ENCODE peak calls at places on chromosomes 2 and 18, in four cellular contexts. One of them, this sample, is unnamed.

GRCh38 chr2:102473020-102473419 is at the start of gene SLC9A4:
- DNase-seq in GDM1: peak
- DNase-seq in WTC11: peak
- DNase-seq in SK-MEL-5: peak
- DNase-seq in this sample: peak

GRCh38 chr2:95315801-95316411 is 18.8 kb downstream of the KCNIP3 start:
- DNase-seq in WTC11: no peak
- DNase-seq in SK-MEL-5: no peak
- DNase-seq in GDM1: no peak
- DNase-seq in this sample: no peak

GRCh38 chr2:10498525-10499274 is 50.6 kb upstream of the ODC1 start:
- DNase-seq in SK-MEL-5: no peak
- DNase-seq in GDM1: no peak
- DNase-seq in WTC11: no peak
- DNase-seq in this sample: no peak

GRCh38 chr2:54122939-54123338 is 7.5 kb downstream of the ACYP2 start:
- DNase-seq in SK-MEL-5: no peak
- DNase-seq in GDM1: no peak
- DNase-seq in WTC11: no peak
- DNase-seq in this sample: no peak

GRCh38 chr2:10572693-10573092 is 117.1 kb downstream of the NOL10 start:
- DNase-seq in SK-MEL-5: no peak
- DNase-seq in GDM1: no peak
- DNase-seq in WTC11: no peak
- DNase-seq in this sample: no peak

GRCh38 chr2:120915670-120916069 is 180.0 kb downstream of the GLI2 start:
- DNase-seq in WTC11: no peak
- DNase-seq in GDM1: no peak
- DNase-seq in SK-MEL-5: no peak
- DNase-seq in this sample: no peak

GRCh38 chr2:84302513-84303412 is 156.3 kb downstream of the SUCLG1 start:
- DNase-seq in WTC11: peak
- DNase-seq in SK-MEL-5: peak
- DNase-seq in GDM1: peak
- DNase-seq in this sample: peak

GRCh38 chr2:38733300-38733971 is 17.7 kb downstream of the SRSF7 start:
- DNase-seq in SK-MEL-5: no peak
- DNase-seq in GDM1: no peak
- DNase-seq in WTC11: no peak
- DNase-seq in this sample: no peak

GRCh38 chr2:26646986-26647672 is 6.0 kb upstream of the CIB4 start:
- DNase-seq in GDM1: no peak
- DNase-seq in SK-MEL-5: no peak
- DNase-seq in WTC11: no peak
- DNase-seq in this sample: no peak

GRCh38 chr2:211354481-211354880 is 798.1 kb downstream of the CPS1 start:
- DNase-seq in SK-MEL-5: no peak
- DNase-seq in GDM1: no peak
- DNase-seq in WTC11: no peak
- DNase-seq in this sample: no peak

GRCh38 chr18:62857278-62857976 is 142.1 kb downstream of the PHLPP1 start:
- DNase-seq in GDM1: no peak
- DNase-seq in WTC11: no peak
- DNase-seq in SK-MEL-5: no peak
- DNase-seq in this sample: no peak

GRCh38 chr2:39851691-39852110 is 72.6 kb upstream of the THUMPD2 start:
- DNase-seq in WTC11: peak
- DNase-seq in SK-MEL-5: no peak
- DNase-seq in GDM1: no peak
- DNase-seq in this sample: peak

GRCh38 chr18:79951545-79952456 is at the start of gene SLC66A2:
- DNase-seq in GDM1: peak
- DNase-seq in SK-MEL-5: peak
- DNase-seq in WTC11: peak
- DNase-seq in this sample: peak

GRCh38 chr18:74219056-74219455 is 70.7 kb downstream of the TIMM21 start:
- DNase-seq in SK-MEL-5: peak
- DNase-seq in GDM1: no peak
- DNase-seq in WTC11: no peak
- DNase-seq in this sample: no peak

GRCh38 chr2:24763843-24764242 is 29.3 kb downstream of the PTRHD1 start:
- DNase-seq in SK-MEL-5: no peak
- DNase-seq in WTC11: no peak
- DNase-seq in GDM1: no peak
- DNase-seq in this sample: no peak

GRCh38 chr2:44169155-44169898 is 652 bp downstream of the PPM1B start:
- DNase-seq in GDM1: peak
- DNase-seq in SK-MEL-5: peak
- DNase-seq in WTC11: peak
- DNase-seq in this sample: peak

GRCh38 chr2:24910245-24910644 is 9.8 kb downstream of the ADCY3 start:
- DNase-seq in WTC11: no peak
- DNase-seq in GDM1: no peak
- DNase-seq in SK-MEL-5: no peak
- DNase-seq in this sample: no peak

GRCh38 chr2:3636586-3637310 is 21.3 kb upstream of the ALLC start:
- DNase-seq in GDM1: no peak
- DNase-seq in WTC11: peak
- DNase-seq in SK-MEL-5: no peak
- DNase-seq in this sample: no peak

GRCh38 chr2:30771200-30771599 is 36.0 kb downstream of the CAPN13 start:
- DNase-seq in GDM1: no peak
- DNase-seq in SK-MEL-5: no peak
- DNase-seq in WTC11: no peak
- DNase-seq in this sample: no peak

GRCh38 chr18:46917808-46918600 is 602 bp downstream of the KATNAL2 start:
- DNase-seq in SK-MEL-5: peak
- DNase-seq in WTC11: peak
- DNase-seq in GDM1: no peak
- DNase-seq in this sample: peak

GRCh38 chr18:55462652-55463051 is 125.3 kb downstream of the TCF4 start:
- DNase-seq in GDM1: no peak
- DNase-seq in SK-MEL-5: no peak
- DNase-seq in WTC11: no peak
- DNase-seq in this sample: no peak

GRCh38 chr2:109382946-109383345 is 230.8 kb downstream of the SEPTIN10 start:
- DNase-seq in WTC11: peak
- DNase-seq in GDM1: no peak
- DNase-seq in SK-MEL-5: no peak
- DNase-seq in this sample: no peak

GRCh38 chr2:201965550-201965949 is 68.1 kb upstream of the FZD7 start:
- DNase-seq in WTC11: no peak
- DNase-seq in SK-MEL-5: peak
- DNase-seq in GDM1: no peak
- DNase-seq in this sample: peak

GRCh38 chr18:60372598-60372997 is at the start of gene MC4R:
- DNase-seq in WTC11: no peak
- DNase-seq in GDM1: no peak
- DNase-seq in SK-MEL-5: peak
- DNase-seq in this sample: peak

GRCh38 chr2:9327873-9328352 is 95.4 kb downstream of the ITGB1BP1 start:
- DNase-seq in WTC11: no peak
- DNase-seq in SK-MEL-5: no peak
- DNase-seq in GDM1: no peak
- DNase-seq in this sample: no peak

GRCh38 chr2:119756837-119757236 is 2.9 kb upstream of the PTPN4 start:
- DNase-seq in SK-MEL-5: no peak
- DNase-seq in WTC11: no peak
- DNase-seq in GDM1: no peak
- DNase-seq in this sample: peak

GRCh38 chr2:224518806-224519580 is 66.2 kb downstream of the CUL3 start:
- DNase-seq in SK-MEL-5: no peak
- DNase-seq in GDM1: no peak
- DNase-seq in WTC11: no peak
- DNase-seq in this sample: no peak

GRCh38 chr2:29332540-29332939 is 217.3 kb downstream of the CLIP4 start:
- DNase-seq in GDM1: no peak
- DNase-seq in SK-MEL-5: no peak
- DNase-seq in WTC11: no peak
- DNase-seq in this sample: no peak

GRCh38 chr2:34003795-34004194 is 404.7 kb upstream of the FAM98A start:
- DNase-seq in SK-MEL-5: no peak
- DNase-seq in WTC11: no peak
- DNase-seq in GDM1: no peak
- DNase-seq in this sample: peak

GRCh38 chr18:57023483-57023882 is 123.4 kb upstream of the BOD1L2 start:
- DNase-seq in SK-MEL-5: no peak
- DNase-seq in WTC11: no peak
- DNase-seq in GDM1: no peak
- DNase-seq in this sample: no peak

GRCh38 chr2:24822049-24822706 is 29.0 kb downstream of the CENPO start:
- DNase-seq in SK-MEL-5: peak
- DNase-seq in WTC11: peak
- DNase-seq in GDM1: no peak
- DNase-seq in this sample: no peak